ENCODE peak calls at places on chromosomes 7 and 10, in four cellular contexts. T, J, H and U are unnamed samples.

GRCh38 chr10:19993714-19994343 is 177.6 kb downstream of the PLXDC2 start:
- DNase-seq in T (no peak), J (no peak), H (no peak), U (no peak)

GRCh38 chr10:74371696-74372095 is 220.7 kb downstream of the ADK start:
- DNase-seq in T (no peak), J (no peak), H (no peak), U (no peak)

GRCh38 chr10:58335306-58336005 is 650 bp downstream of the UBE2D1 start:
- DNase-seq in T (no peak), J (peak), H (no peak), U (peak)

GRCh38 chr10:118903691-118904090 is 125.8 kb upstream of the NANOS1 start:
- DNase-seq in T (no peak), J (no peak), H (no peak), U (no peak)

GRCh38 chr7:49255061-49255460 is 330.7 kb downstream of the CDC14C start:
- DNase-seq in T (no peak), J (no peak), H (no peak), U (no peak)

GRCh38 chr7:101681170-101682007 is 52.3 kb upstream of the MYL10 start:
- DNase-seq in T (no peak), J (no peak), H (peak), U (no peak)

GRCh38 chr10:23994459-23995046 is 214.4 kb upstream of the KIAA1217 start:
- DNase-seq in T (peak), J (peak), H (no peak), U (peak)

GRCh38 chr10:571643-572042 is 117.8 kb downstream of the DIP2C start:
- DNase-seq in T (no peak), J (no peak), H (no peak), U (no peak)

GRCh38 chr7:107164092-107164491 is 4.7 kb upstream of the HBP1 start:
- DNase-seq in T (no peak), J (no peak), H (no peak), U (no peak)

GRCh38 chr7:91940572-91941341 is at the start of gene AKAP9:
- DNase-seq in T (peak), J (peak), H (no peak), U (peak)

GRCh38 chr10:7908541-7909210 is 90.4 kb downstream of the TAF3 start:
- DNase-seq in T (no peak), J (no peak), H (no peak), U (no peak)

GRCh38 chr10:113550365-113550764 is 2.5 kb upstream of the HABP2 start:
- DNase-seq in T (no peak), J (peak), H (no peak), U (no peak)

GRCh38 chr7:24975172-24975571 is 4.8 kb downstream of the OSBPL3 start:
- DNase-seq in T (no peak), J (no peak), H (no peak), U (no peak)

GRCh38 chr10:69383485-69384089 is 33.1 kb downstream of the TACR2 start:
- DNase-seq in T (no peak), J (no peak), H (no peak), U (no peak)

GRCh38 chr10:71270301-71270777 is 48.7 kb upstream of the SLC29A3 start:
- DNase-seq in T (peak), J (peak), H (no peak), U (peak)

GRCh38 chr10:120950103-120950561 is 99.0 kb downstream of the WDR11 start:
- DNase-seq in T (no peak), J (no peak), H (no peak), U (peak)

GRCh38 chr10:127912607-127913367 is 5.9 kb downstream of the PTPRE start:
- DNase-seq in T (no peak), J (no peak), H (no peak), U (no peak)

GRCh38 chr7:139776486-139777303 is 1.1 kb downstream of the HIPK2 start:
- DNase-seq in T (peak), J (peak), H (no peak), U (peak)

GRCh38 chr10:110535958-110536891 is 31.3 kb upstream of the SMC3 start:
- DNase-seq in T (peak), J (peak), H (no peak), U (no peak)

GRCh38 chr7:22110227-22110839 is 164.6 kb upstream of the CDCA7L start:
- DNase-seq in T (peak), J (peak), H (peak), U (peak)

GRCh38 chr7:106124176-106124575 is 12.1 kb upstream of the SYPL1 start:
- DNase-seq in T (no peak), J (no peak), H (no peak), U (no peak)

GRCh38 chr10:120713573-120713972 is 137.6 kb upstream of the WDR11 start:
- DNase-seq in T (no peak), J (no peak), H (no peak), U (no peak)

GRCh38 chr10:87842220-87842641 is 21.1 kb downstream of the KLLN start:
- DNase-seq in T (no peak), J (no peak), H (peak), U (no peak)

GRCh38 chr7:4470246-4470645 is 211.8 kb upstream of the FOXK1 start:
- DNase-seq in T (no peak), J (no peak), H (no peak), U (peak)
- TF ChIP-seq CTCF in T (no peak), J (no peak), H (no peak), U (no peak)

DNA sequence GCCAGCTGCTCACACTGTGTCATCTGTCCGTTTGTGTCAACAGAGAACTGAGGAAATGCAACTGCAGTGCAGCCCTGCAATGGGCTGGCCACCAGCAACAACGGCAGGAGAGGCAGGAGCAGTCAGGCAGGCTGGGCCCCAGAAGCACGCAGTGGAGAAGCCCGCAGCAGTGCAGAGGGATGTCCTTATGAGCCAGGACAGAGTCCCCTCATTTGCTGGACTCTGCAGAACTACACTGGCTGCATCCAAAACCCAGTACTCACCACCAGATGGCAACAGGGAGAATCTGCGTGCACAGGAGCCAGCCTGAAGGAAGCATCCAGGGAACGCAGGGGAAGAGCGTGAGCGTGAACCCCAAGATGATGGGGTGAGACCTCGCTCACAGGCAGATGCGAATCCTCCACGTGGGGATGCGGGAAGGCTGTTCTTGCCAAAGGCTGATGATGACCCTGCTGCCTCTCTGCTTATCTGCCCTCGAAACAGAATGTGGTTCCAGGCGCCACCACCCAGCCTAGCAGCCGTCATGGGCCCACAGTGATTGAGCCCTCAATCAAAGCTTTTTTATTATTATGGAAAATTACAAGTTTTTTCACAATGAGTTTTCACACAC is 232.1 kb downstream of the PTPRN2 start:
- DNase-seq in T (no peak), J (no peak), H (no peak), U (peak)
- TF ChIP-seq CTCF in T (no peak), J (no peak), H (no peak), U (peak)

DNA sequence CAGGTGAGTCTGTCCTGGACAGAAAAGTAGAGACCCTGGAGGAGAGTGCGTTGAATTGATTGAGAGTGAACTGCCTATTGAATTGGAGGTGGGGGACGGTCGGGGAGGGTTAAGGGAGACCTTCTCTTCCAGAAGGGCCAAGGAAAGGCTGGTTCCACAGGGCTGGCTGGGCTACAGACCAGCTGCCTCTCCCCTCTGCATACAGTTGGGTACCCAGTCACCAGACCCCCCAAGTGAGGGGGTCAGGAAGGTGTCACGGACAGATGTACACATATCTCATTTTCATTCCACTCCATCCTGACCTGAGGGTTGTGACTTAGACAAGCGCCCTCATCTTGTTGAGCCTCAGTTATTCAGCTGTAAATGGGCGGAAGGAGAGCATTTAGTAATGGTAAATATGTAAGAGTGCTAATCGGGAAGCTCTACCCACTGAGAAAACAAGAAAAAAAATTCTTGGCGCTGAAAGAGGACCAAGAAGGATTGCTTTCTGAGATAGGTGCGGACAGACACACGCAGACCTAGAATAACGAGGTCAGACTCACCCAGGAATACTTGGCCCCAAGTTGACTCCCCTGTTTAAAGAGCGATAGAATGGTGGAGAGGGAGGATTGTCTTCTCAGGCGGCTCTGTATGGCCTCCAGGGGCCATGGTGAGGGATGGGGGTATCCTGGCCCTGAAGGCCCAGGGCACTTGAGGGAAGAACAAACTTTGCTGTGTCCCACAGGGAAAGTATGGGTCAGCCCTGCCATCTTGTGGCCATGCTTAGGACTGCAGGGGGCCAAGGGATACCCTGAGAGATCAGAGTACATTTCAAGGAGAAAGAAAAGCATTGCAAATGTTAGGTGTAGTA is 7.2 kb upstream of the MBL2 start:
- DNase-seq in T (peak), J (peak), H (no peak), U (peak)
- TF ChIP-seq CTCF in T (peak), J (peak), H (peak), U (peak)

GRCh38 chr10:84908491-84908890 is 580.1 kb downstream of the CCSER2 start:
- DNase-seq in T (no peak), J (no peak), H (no peak), U (no peak)
- TF ChIP-seq CTCF in T (no peak), J (no peak), H (no peak), U (no peak)

GRCh38 chr7:70766109-70766508 is 365.8 kb upstream of the GALNT17 start:
- DNase-seq in T (no peak), J (no peak), H (no peak), U (no peak)

GRCh38 chr7:70764701-70765208 is 367.2 kb upstream of the GALNT17 start:
- DNase-seq in T (no peak), J (peak), H (no peak), U (no peak)

GRCh38 chr7:70764004-70764691 is 367.8 kb upstream of the GALNT17 start:
- DNase-seq in T (no peak), J (peak), H (no peak), U (no peak)

GRCh38 chr7:70766694-70767093 is 365.2 kb upstream of the GALNT17 start:
- DNase-seq in T (no peak), J (no peak), H (no peak), U (no peak)

DNA sequence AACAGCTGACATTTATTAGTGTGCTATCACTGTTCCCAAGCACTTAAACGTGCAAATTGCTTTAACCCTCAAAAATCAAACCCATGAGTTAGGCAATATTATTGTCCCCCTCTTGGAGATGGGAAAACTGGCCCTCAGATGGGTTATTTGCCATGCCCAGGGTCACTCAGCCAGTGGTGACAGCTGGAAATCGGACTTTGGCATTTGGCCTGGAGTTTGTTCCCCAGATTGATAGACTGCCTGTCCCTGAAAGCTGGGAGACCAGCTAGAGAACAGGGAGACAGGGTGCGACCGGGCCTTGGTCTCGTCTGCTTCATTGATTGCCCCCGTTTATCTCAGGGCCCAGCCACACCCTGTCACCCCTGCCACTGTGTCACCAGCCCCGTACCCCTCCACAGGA is 366.3 kb upstream of the GALNT17 start:
- DNase-seq in T (no peak), J (no peak), H (no peak), U (no peak)
- TF ChIP-seq CTCF in T (no peak), J (no peak), H (no peak), U (no peak)

DNA sequence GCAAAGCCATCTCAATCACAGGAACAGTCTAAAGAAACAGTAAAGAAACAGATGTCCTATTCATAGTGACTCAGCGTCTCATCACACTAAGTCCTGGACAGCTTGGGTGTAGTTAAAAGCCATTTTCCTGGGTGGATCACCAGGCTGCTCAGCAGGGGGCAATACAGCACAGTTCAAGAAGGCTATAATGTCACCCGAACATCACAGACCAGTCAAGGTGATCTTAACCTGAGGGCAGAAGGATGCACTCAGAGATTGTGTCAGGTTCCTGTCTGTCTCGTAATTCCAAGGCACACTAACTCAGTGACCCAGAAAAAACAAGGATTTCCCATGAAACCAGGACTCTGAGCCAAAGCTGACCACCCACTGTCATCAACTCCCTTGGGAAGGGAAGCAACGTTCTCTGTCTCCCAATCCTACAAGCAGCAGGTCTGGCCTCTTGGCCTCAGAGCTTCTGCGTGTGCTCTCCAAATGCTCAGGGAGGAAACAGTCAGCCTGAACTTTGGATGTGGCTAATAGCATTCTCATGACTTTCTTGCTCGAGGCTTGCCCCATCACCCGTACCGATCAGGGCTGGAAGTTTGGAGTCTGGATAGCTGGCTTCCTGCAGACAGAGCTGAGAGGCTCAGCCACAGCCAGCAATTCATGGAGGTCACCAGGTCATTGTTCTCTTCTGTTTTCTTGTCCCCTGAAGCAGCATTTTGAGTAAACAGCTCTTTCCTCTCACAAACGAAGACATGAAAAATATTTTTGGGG is 90.4 kb upstream of the FAM171A1 start:
- DNase-seq in T (no peak), J (peak), H (no peak), U (no peak)
- TF ChIP-seq CTCF in T (no peak), J (no peak), H (no peak), U (peak)

GRCh38 chr7:155729847-155730246 is 82.4 kb downstream of the SHH start:
- DNase-seq in T (no peak), J (no peak), H (no peak), U (no peak)

GRCh38 chr7:155731375-155731774 is 80.9 kb downstream of the SHH start:
- DNase-seq in T (no peak), J (no peak), H (no peak), U (no peak)

GRCh38 chr7:155725073-155725346 is 80.5 kb downstream of the RBM33 start:
- DNase-seq in T (no peak), J (peak), H (no peak), U (no peak)

GRCh38 chr7:155728116-155728515 is 83.7 kb downstream of the RBM33 start:
- DNase-seq in T (no peak), J (no peak), H (no peak), U (no peak)

GRCh38 chr7:155727616-155728015 is 83.2 kb downstream of the RBM33 start:
- DNase-seq in T (no peak), J (no peak), H (no peak), U (no peak)
- TF ChIP-seq CTCF in T (no peak), J (no peak), H (no peak), U (no peak)

GRCh38 chr10:67657775-67658174 is 38.2 kb downstream of the CTNNA3 start:
- DNase-seq in T (no peak), J (peak), H (no peak), U (no peak)
- TF ChIP-seq CTCF in T (no peak), J (no peak), H (peak), U (no peak)